ENCODE peak calls at places on chromosomes 4 and X, in six cellular contexts. H is IMR-90, O is GM12878, K is A549, F is K562, A is HepG2. P is an unnamed sample.

GRCh38 chrX:100913111-100913510 is 15.6 kb downstream of the XKRX start:
- DNase-seq in H (no peak), O (no peak), K (no peak), F (no peak), A (no peak), P (no peak)

GRCh38 chr4:4385729-4386295 is 1.1 kb upstream of the NSG1 start:
- DNase-seq in H (no peak), O (no peak), K (no peak), F (no peak), A (no peak), P (no peak)

GRCh38 chrX:66035667-66036066 is 4.2 kb downstream of the VSIG4 start:
- DNase-seq in H (no peak), O (no peak), K (no peak), F (no peak), A (no peak), P (no peak)

GRCh38 chrX:153631931-153632611 is 14.9 kb upstream of the DUSP9 start:
- DNase-seq in H (no peak), O (no peak), K (no peak), F (no peak), A (no peak), P (no peak)

GRCh38 chr4:155208258-155209054 is at the start of gene NPY2R:
- DNase-seq in H (no peak), O (no peak), K (peak; percentile 6), F (no peak), A (no peak), P (no peak)

GRCh38 chr4:1035510-1035909 is 24.1 kb downstream of the FGFRL1 start:
- DNase-seq in H (no peak), O (no peak), K (no peak), F (no peak), A (peak; percentile 67), P (no peak)

GRCh38 chr4:130336585-130337217 is 1240.7 kb downstream of the C4orf33 start:
- DNase-seq in H (peak; percentile 20), O (no peak), K (peak; percentile 16), F (no peak), A (peak; percentile 2), P (no peak)

GRCh38 chr4:113122066-113122465 is 72.6 kb downstream of the ANK2 start:
- DNase-seq in H (no peak), O (no peak), K (no peak), F (no peak), A (no peak), P (no peak)

GRCh38 chr4:3318561-3319021 is 25.8 kb downstream of the RGS12 start:
- DNase-seq in H (no peak), O (no peak), K (peak; percentile 19), F (peak; percentile 50), A (no peak), P (peak; percentile 58)

GRCh38 chrX:12379666-12380065 is 241.4 kb downstream of the FRMPD4 start:
- DNase-seq in H (no peak), O (no peak), K (no peak), F (no peak), A (no peak), P (no peak)

GRCh38 chr4:10030946-10031662 is 9.8 kb upstream of the SLC2A9 start:
- DNase-seq in H (no peak), O (no peak), K (no peak), F (no peak), A (no peak), P (no peak)

GRCh38 chr4:154854362-154854761 is 73.3 kb downstream of the RBM46 start:
- DNase-seq in H (peak; percentile 4), O (no peak), K (peak; percentile 20), F (no peak), A (peak; percentile 7), P (peak; percentile 9)

GRCh38 chr4:36243355-36244256 is 708 bp downstream of the ARAP2 start:
- DNase-seq in H (peak; percentile 1), O (no peak), K (peak; percentile 3), F (no peak), A (no peak), P (peak; percentile 29)

GRCh38 chr4:180635276-180635675 is 1607.9 kb upstream of the TENM3 start:
- DNase-seq in H (no peak), O (no peak), K (no peak), F (no peak), A (no peak), P (no peak)

GRCh38 chr4:61572160-61572559 is 372.0 kb downstream of the ADGRL3 start:
- DNase-seq in H (peak; percentile 19), O (no peak), K (no peak), F (no peak), A (no peak), P (no peak)

GRCh38 chr4:8255698-8256441 is 13.7 kb upstream of the HTRA3 start:
- DNase-seq in H (peak; percentile 43), O (no peak), K (peak; percentile 56), F (no peak), A (no peak), P (no peak)

GRCh38 chr4:71065991-71066390 is 72.5 kb downstream of the DCK start:
- DNase-seq in H (no peak), O (no peak), K (no peak), F (no peak), A (no peak), P (no peak)

GRCh38 chr4:86496094-86497060 is 97.7 kb upstream of the PTPN13 start:
- DNase-seq in H (peak; percentile 57), O (no peak), K (peak; percentile 25), F (peak; percentile 56), A (no peak), P (peak; percentile 49)

GRCh38 chr4:65461781-65462180 is 208.5 kb downstream of the EPHA5 start:
- DNase-seq in H (no peak), O (no peak), K (no peak), F (no peak), A (no peak), P (no peak)

GRCh38 chr4:140183270-140183669 is 29.3 kb upstream of the MAML3 start:
- DNase-seq in H (no peak), O (no peak), K (no peak), F (no peak), A (no peak), P (no peak)

GRCh38 chr4:5720157-5720850 is 9.3 kb downstream of the EVC start:
- DNase-seq in H (no peak), O (no peak), K (no peak), F (no peak), A (no peak), P (no peak)

GRCh38 chr4:71049395-71049794 is 55.9 kb downstream of the DCK start:
- DNase-seq in H (no peak), O (no peak), K (no peak), F (no peak), A (no peak), P (no peak)

GRCh38 chr4:101306764-101307615 is 40.3 kb downstream of the PPP3CA start:
- DNase-seq in H (no peak), O (no peak), K (no peak), F (no peak), A (no peak), P (no peak)

GRCh38 chrX:53831662-53832635 is 145.4 kb upstream of the HUWE1 start:
- DNase-seq in H (peak; percentile 7), O (peak; percentile 40), K (peak; percentile 40), F (peak; percentile 19), A (peak; percentile 20), P (peak; percentile 61)

GRCh38 chr4:110840221-110840654 is 217.4 kb upstream of the PITX2 start:
- DNase-seq in H (peak; percentile 72), O (no peak), K (no peak), F (no peak), A (no peak), P (no peak)

GRCh38 chrX:39984191-39984956 is 113.4 kb downstream of the BCOR start:
- DNase-seq in H (peak; percentile 48), O (peak; percentile 8), K (no peak), F (peak; percentile 20), A (no peak), P (no peak)

GRCh38 chr4:53987761-53988171 is 76.6 kb downstream of the CHIC2 start:
- DNase-seq in H (peak; percentile 81), O (no peak), K (peak; percentile 3), F (no peak), A (peak; percentile 16), P (no peak)

GRCh38 chr4:91502365-91502764 is 801.4 kb upstream of the GRID2 start:
- DNase-seq in H (no peak), O (no peak), K (no peak), F (no peak), A (peak; percentile 1), P (peak; percentile 5)

GRCh38 chrX:136268051-136269048 is 17.1 kb upstream of the MAP7D3 start:
- DNase-seq in H (peak; percentile 50), O (no peak), K (peak; percentile 52), F (peak; percentile 49), A (peak; percentile 4), P (peak; percentile 63)

GRCh38 chr4:113951263-113951662 is 28.2 kb downstream of the ARSJ start:
- DNase-seq in H (peak; percentile 46), O (no peak), K (no peak), F (no peak), A (no peak), P (no peak)

DNA sequence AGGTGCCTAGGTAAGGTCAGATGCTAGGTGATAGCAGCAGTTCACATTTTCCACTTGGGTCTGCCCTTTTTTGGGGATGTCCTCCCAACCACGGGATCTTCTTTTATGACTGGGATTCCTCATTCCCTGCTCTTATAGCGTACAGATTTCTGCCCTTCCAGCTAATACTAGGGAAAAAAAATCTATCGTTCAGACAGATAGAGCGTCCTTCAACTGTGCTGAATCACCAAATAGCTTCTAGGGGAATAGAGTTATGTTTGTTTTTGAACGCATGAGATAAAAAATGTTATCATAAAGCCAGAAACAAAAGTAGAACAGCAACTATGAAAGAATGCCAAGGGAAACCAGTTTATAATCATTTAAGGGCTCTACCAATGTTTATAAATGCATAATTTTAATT is 13.0 kb downstream of the RAP2C start:
- DNase-seq in H (peak; percentile 8), O (no peak), K (no peak), F (no peak), A (no peak), P (no peak)
- TF ChIP-seq BHLHE40 in H (no peak), O (no peak), K (no peak), F (no peak), A (no peak), P (no peak)

GRCh38 chrX:20481632-20482031 is 214.9 kb upstream of the RPS6KA3 start:
- DNase-seq in H (no peak), O (no peak), K (no peak), F (no peak), A (no peak), P (no peak)
- TF ChIP-seq BHLHE40 in H (no peak), O (no peak), K (no peak), F (no peak), A (no peak), P (no peak)

GRCh38 chrX:45592067-45592466 is 391.4 kb upstream of the DIPK2B start:
- DNase-seq in H (peak; percentile 1), O (no peak), K (no peak), F (no peak), A (no peak), P (no peak)
- TF ChIP-seq BHLHE40 in H (no peak), O (no peak), K (no peak), F (no peak), A (no peak), P (no peak)

DNA sequence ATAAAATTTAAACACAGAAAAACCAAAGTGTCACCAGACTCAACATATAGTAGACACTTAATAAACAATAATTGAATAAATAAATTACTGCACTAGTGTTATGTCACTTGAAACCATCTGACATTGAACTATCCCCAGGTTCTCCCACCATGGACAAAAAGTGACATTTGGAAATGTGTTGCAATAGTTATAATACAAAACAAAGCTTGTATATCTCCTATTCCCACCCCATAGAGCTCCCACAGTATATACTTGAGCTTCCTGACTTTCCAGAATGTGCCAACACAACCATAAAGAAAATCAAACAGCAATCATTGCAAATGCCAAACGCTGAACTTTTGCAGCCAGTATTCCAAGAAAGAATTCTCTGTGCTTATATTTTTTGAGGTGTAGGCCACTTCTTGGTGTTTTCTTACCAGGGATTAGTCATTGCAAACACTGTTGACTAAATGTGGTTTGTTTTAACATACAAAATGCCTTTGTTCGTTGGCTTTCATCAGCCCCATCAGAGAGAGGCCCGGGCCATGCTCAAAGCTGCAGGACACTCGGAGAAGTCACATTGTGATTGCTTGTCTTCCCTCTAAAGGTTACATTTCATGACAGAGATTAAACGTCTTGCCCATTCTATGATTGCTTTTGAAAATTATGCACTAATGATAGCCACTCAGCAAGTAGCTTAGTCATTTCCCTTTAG is 33.8 kb downstream of the PPARGC1A start:
- DNase-seq in H (peak; percentile 68), O (no peak), K (no peak), F (no peak), A (peak; percentile 72), P (no peak)
- TF ChIP-seq BHLHE40 in H (no peak), O (no peak), K (no peak), F (no peak), A (no peak), P (no peak)

P was measured in HEK293T.